ENCODE peak calls at places on chromosomes 3 and 15, in five cellular contexts. One of them, this sample, is unnamed.

GRCh38 chr15:77966540-77967290 is 110.8 kb downstream of the TBC1D2B start:
- DNase-seq in tibial nerve: no peak
- DNase-seq in ovary: no peak
- DNase-seq in foreskin keratinocyte: no peak
- DNase-seq in SK-N-SH: peak; percentile 78
- DNase-seq in this sample: no peak

GRCh38 chr3:30586091-30586805 is 20.2 kb upstream of the TGFBR2 start:
- DNase-seq in foreskin keratinocyte: no peak
- DNase-seq in ovary: no peak
- DNase-seq in tibial nerve: no peak
- DNase-seq in SK-N-SH: no peak
- DNase-seq in this sample: no peak

GRCh38 chr15:36468746-36469145 is 110.7 kb upstream of the CDIN1 start:
- DNase-seq in SK-N-SH: no peak
- DNase-seq in tibial nerve: no peak
- DNase-seq in foreskin keratinocyte: peak; percentile 91
- DNase-seq in ovary: no peak
- DNase-seq in this sample: no peak

GRCh38 chr3:123025642-123026521 is 1.7 kb downstream of the SEMA5B start:
- DNase-seq in SK-N-SH: peak; percentile 61
- DNase-seq in ovary: peak; percentile 27
- DNase-seq in foreskin keratinocyte: no peak
- DNase-seq in tibial nerve: no peak
- DNase-seq in this sample: no peak

GRCh38 chr15:74956648-74957300 is at the start of gene RPP25:
- DNase-seq in tibial nerve: peak; percentile 38
- DNase-seq in foreskin keratinocyte: peak; percentile 47
- DNase-seq in ovary: peak; percentile 86
- DNase-seq in SK-N-SH: peak; percentile 92
- DNase-seq in this sample: peak; percentile 36

GRCh38 chr3:61821823-61822251 is 260.5 kb downstream of the PTPRG start:
- DNase-seq in foreskin keratinocyte: no peak
- DNase-seq in tibial nerve: no peak
- DNase-seq in ovary: no peak
- DNase-seq in SK-N-SH: no peak
- DNase-seq in this sample: no peak

GRCh38 chr3:88957751-88958452 is 149.5 kb upstream of the EPHA3 start:
- DNase-seq in foreskin keratinocyte: peak; percentile 46
- DNase-seq in tibial nerve: no peak
- DNase-seq in ovary: no peak
- DNase-seq in SK-N-SH: no peak
- DNase-seq in this sample: no peak

GRCh38 chr3:144282313-144282712 is 310.7 kb downstream of the DIPK2A start:
- DNase-seq in SK-N-SH: no peak
- DNase-seq in tibial nerve: no peak
- DNase-seq in ovary: no peak
- DNase-seq in foreskin keratinocyte: no peak
- DNase-seq in this sample: no peak

GRCh38 chr15:71296032-71296686 is 180.9 kb downstream of the THSD4 start:
- DNase-seq in SK-N-SH: no peak
- DNase-seq in tibial nerve: no peak
- DNase-seq in foreskin keratinocyte: peak; percentile 95
- DNase-seq in ovary: no peak
- DNase-seq in this sample: no peak

GRCh38 chr15:90838066-90838465 is 30.3 kb upstream of the FURIN start:
- DNase-seq in foreskin keratinocyte: no peak
- DNase-seq in ovary: no peak
- DNase-seq in tibial nerve: no peak
- DNase-seq in SK-N-SH: no peak
- DNase-seq in this sample: no peak

GRCh38 chr3:190381356-190381940 is 6.5 kb upstream of the CLDN16 start:
- DNase-seq in ovary: no peak
- DNase-seq in SK-N-SH: no peak
- DNase-seq in tibial nerve: no peak
- DNase-seq in foreskin keratinocyte: no peak
- DNase-seq in this sample: no peak

GRCh38 chr3:43286886-43287301 is 554 bp downstream of the SNRK start:
- DNase-seq in tibial nerve: no peak
- DNase-seq in SK-N-SH: peak; percentile 79
- DNase-seq in foreskin keratinocyte: no peak
- DNase-seq in ovary: no peak
- DNase-seq in this sample: peak; percentile 11

GRCh38 chr15:52382647-52383046 is 87.0 kb upstream of the MYO5C start:
- DNase-seq in tibial nerve: no peak
- DNase-seq in foreskin keratinocyte: no peak
- DNase-seq in ovary: no peak
- DNase-seq in SK-N-SH: no peak
- DNase-seq in this sample: no peak

GRCh38 chr15:58522865-58523264 is 91.1 kb downstream of the LIPC start:
- DNase-seq in foreskin keratinocyte: no peak
- DNase-seq in SK-N-SH: no peak
- DNase-seq in tibial nerve: no peak
- DNase-seq in ovary: no peak
- DNase-seq in this sample: no peak

GRCh38 chr15:55349282-55349681 is 30.3 kb downstream of the PIGB start:
- DNase-seq in SK-N-SH: no peak
- DNase-seq in ovary: no peak
- DNase-seq in tibial nerve: no peak
- DNase-seq in foreskin keratinocyte: no peak
- DNase-seq in this sample: no peak

GRCh38 chr3:16866447-16867025 is 18.2 kb upstream of the PLCL2 start:
- DNase-seq in SK-N-SH: no peak
- DNase-seq in tibial nerve: no peak
- DNase-seq in ovary: no peak
- DNase-seq in foreskin keratinocyte: no peak
- DNase-seq in this sample: no peak

GRCh38 chr3:23856286-23856685 is 50.5 kb downstream of the UBE2E1 start:
- DNase-seq in SK-N-SH: no peak
- DNase-seq in ovary: no peak
- DNase-seq in foreskin keratinocyte: no peak
- DNase-seq in tibial nerve: no peak
- DNase-seq in this sample: no peak

GRCh38 chr3:29822051-29822450 is 541.2 kb downstream of the RBMS3 start:
- DNase-seq in SK-N-SH: no peak
- DNase-seq in foreskin keratinocyte: peak; percentile 5
- DNase-seq in tibial nerve: no peak
- DNase-seq in ovary: no peak
- DNase-seq in this sample: no peak

GRCh38 chr15:33013827-33014445 is 180.6 kb downstream of the FMN1 start:
- DNase-seq in tibial nerve: no peak
- DNase-seq in ovary: no peak
- DNase-seq in foreskin keratinocyte: peak; percentile 79
- DNase-seq in SK-N-SH: no peak
- DNase-seq in this sample: no peak

GRCh38 chr15:78951841-78952238 is 7.0 kb upstream of the CTSH start:
- DNase-seq in tibial nerve: no peak
- DNase-seq in foreskin keratinocyte: peak; percentile 69
- DNase-seq in ovary: no peak
- DNase-seq in SK-N-SH: no peak
- DNase-seq in this sample: no peak

GRCh38 chr15:40878785-40879184 is 4.8 kb upstream of the RHOV start:
- DNase-seq in tibial nerve: no peak
- DNase-seq in foreskin keratinocyte: peak; percentile 67
- DNase-seq in SK-N-SH: no peak
- DNase-seq in ovary: no peak
- DNase-seq in this sample: no peak

GRCh38 chr3:150675587-150675986 is 28.1 kb downstream of the ERICH6 start:
- DNase-seq in foreskin keratinocyte: no peak
- DNase-seq in tibial nerve: no peak
- DNase-seq in SK-N-SH: no peak
- DNase-seq in ovary: no peak
- DNase-seq in this sample: no peak

GRCh38 chr3:58135712-58136543 is 74.8 kb downstream of the DNASE1L3 start:
- DNase-seq in SK-N-SH: no peak
- DNase-seq in ovary: no peak
- DNase-seq in tibial nerve: no peak
- DNase-seq in foreskin keratinocyte: no peak
- DNase-seq in this sample: no peak
- TF ChIP-seq CTCF in SK-N-SH: peak; percentile 53
- TF ChIP-seq CTCF in ovary: no peak
- TF ChIP-seq CTCF in tibial nerve: peak; percentile 19
- TF ChIP-seq CTCF in foreskin keratinocyte: peak; percentile 39
- TF ChIP-seq CTCF in this sample: peak; percentile 46

DNA sequence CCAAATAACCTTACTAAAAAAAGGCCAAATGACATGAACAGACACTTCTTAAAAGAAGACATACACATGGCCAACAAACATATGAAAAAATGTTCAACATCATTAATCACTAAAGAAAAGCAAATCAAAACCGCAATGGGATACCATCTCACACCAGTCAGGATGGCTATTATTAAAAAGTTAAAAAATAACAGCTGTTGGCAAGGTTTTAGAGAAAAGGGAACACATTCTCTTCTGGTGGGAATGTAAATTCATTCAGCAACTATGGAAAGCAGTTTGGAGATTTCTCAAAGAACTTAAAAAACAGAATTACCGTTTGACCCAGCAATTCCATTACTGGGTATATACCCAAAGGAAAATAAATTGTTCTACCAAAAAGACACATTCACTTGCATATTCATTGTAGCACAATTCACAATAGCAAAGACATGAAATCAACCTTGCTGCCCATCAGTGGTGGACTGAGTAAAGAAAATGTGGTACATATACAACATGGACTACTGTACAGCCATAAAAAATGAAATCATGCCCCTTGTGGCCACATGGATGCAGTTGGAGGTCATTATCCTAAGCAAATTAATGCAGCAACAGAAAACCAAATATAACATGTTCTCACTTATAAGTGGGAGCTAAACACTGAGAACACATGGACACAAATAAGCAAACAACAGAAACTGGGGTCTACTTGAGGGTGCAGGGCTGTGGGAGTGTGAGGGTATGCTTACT is 190.7 kb upstream of the MCTP2 start:
- DNase-seq in SK-N-SH: no peak
- DNase-seq in foreskin keratinocyte: no peak
- DNase-seq in ovary: no peak
- DNase-seq in tibial nerve: no peak
- DNase-seq in this sample: no peak
- TF ChIP-seq CTCF in SK-N-SH: peak; percentile 19
- TF ChIP-seq CTCF in foreskin keratinocyte: peak; percentile 35
- TF ChIP-seq CTCF in ovary: no peak
- TF ChIP-seq CTCF in tibial nerve: no peak
- TF ChIP-seq CTCF in this sample: peak; percentile 10

GRCh38 chr3:172296975-172297332 is 151.3 kb downstream of the GHSR start:
- DNase-seq in foreskin keratinocyte: no peak
- DNase-seq in SK-N-SH: no peak
- DNase-seq in tibial nerve: no peak
- DNase-seq in ovary: no peak
- DNase-seq in this sample: no peak
- TF ChIP-seq CTCF in foreskin keratinocyte: no peak
- TF ChIP-seq CTCF in SK-N-SH: no peak
- TF ChIP-seq CTCF in tibial nerve: no peak
- TF ChIP-seq CTCF in ovary: no peak
- TF ChIP-seq CTCF in this sample: no peak

DNA sequence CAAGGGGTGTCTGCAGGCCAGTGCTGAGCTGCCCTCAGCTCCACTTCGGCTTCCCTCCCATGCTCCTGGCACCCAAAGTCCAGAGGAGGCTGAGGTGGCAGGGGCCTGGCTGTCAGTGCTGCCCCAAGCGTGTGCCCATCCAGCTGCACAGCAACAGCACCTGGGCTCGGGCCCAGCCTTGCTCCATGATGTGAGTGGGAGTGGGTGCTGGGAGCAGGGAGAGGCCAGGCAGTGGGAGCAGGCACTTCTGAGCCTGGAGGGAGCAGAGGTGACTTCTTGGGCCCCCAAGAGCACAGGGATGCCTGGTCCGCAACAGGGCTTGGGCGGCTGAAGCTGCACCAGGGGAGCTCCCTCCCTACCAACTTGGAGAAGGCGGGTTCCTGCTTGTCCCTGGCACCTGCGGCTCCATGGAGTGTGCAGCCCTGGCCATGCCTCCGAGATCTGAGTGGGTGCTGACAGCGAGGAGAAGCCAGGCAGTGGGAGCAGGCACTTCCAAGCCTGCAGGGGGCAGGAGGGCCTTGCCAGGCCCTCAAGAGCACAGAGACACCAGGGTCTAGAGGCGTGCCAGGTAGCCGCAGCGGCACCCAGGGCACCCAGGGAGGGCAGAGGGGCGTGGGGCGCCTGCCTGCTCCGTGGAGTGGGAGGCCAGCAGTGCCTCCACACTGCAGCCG is 366.7 kb upstream of the SGO1 start:
- DNase-seq in foreskin keratinocyte: no peak
- DNase-seq in tibial nerve: no peak
- DNase-seq in SK-N-SH: no peak
- DNase-seq in ovary: no peak
- DNase-seq in this sample: no peak
- TF ChIP-seq CTCF in foreskin keratinocyte: no peak
- TF ChIP-seq CTCF in tibial nerve: no peak
- TF ChIP-seq CTCF in SK-N-SH: no peak
- TF ChIP-seq CTCF in ovary: no peak
- TF ChIP-seq CTCF in this sample: no peak